ENCODE peak calls at places on chromosomes 7 and 10, in nine cellular contexts. A, B, J, L, G, Z, W, I and D are unnamed samples.

GRCh38 chr10:73553316-73553715 is 37.8 kb downstream of the USP54 start:
- DNase-seq in A (no peak), B (no peak), J (peak), L (no peak), G (peak), Z (no peak), W (no peak), I (no peak), D (no peak)

GRCh38 chr7:116341222-116341907 is 131.0 kb downstream of the TES start:
- DNase-seq in A (no peak), B (peak), J (no peak), L (no peak), G (no peak), Z (no peak), W (peak), I (no peak), D (no peak)

GRCh38 chr7:74083117-74083876 is at the start of gene LIMK1:
- DNase-seq in A (peak), B (peak), J (peak), L (peak), G (peak), Z (peak), W (peak), I (peak), D (peak)

GRCh38 chr10:12902135-12902572 is 99.4 kb downstream of the CCDC3 start:
- DNase-seq in A (peak), B (peak), J (peak), L (peak), G (no peak), Z (peak), W (peak), I (no peak), D (no peak)

GRCh38 chr7:101171442-101171837 is 6.1 kb upstream of the VGF start:
- DNase-seq in A (no peak), B (no peak), J (no peak), L (no peak), G (no peak), Z (no peak), W (peak), I (no peak), D (no peak)

GRCh38 chr10:45441239-45441638 is 67.2 kb downstream of the ALOX5 start:
- DNase-seq in A (no peak), B (no peak), J (no peak), L (no peak), G (no peak), Z (no peak), W (no peak), I (no peak), D (no peak)

GRCh38 chr7:64559206-64559605 is 3.7 kb downstream of the ZNF680 start:
- DNase-seq in A (no peak), B (peak), J (no peak), L (peak), G (no peak), Z (no peak), W (peak), I (no peak), D (no peak)

GRCh38 chr10:45817912-45818311 is 29.4 kb downstream of the AGAP4 start:
- DNase-seq in A (no peak), B (no peak), J (no peak), L (no peak), G (no peak), Z (no peak), W (no peak), I (no peak), D (no peak)

GRCh38 chr10:3263747-3264146 is 91.2 kb upstream of the PITRM1 start:
- DNase-seq in A (no peak), B (no peak), J (no peak), L (no peak), G (peak), Z (no peak), W (no peak), I (no peak), D (no peak)

GRCh38 chr7:130896051-130896881 is 162.3 kb upstream of the KLF14 start:
- DNase-seq in A (no peak), B (peak), J (no peak), L (no peak), G (no peak), Z (no peak), W (peak), I (no peak), D (no peak)

GRCh38 chr10:5595591-5596590 is 70.5 kb downstream of the ASB13 start:
- DNase-seq in A (no peak), B (peak), J (no peak), L (no peak), G (no peak), Z (no peak), W (peak), I (no peak), D (no peak)

GRCh38 chr7:107606303-107606702 is 26.3 kb downstream of the BCAP29 start:
- DNase-seq in A (no peak), B (no peak), J (no peak), L (no peak), G (no peak), Z (no peak), W (no peak), I (no peak), D (no peak)

GRCh38 chr10:131899116-131899690 is 1.6 kb upstream of the PPP2R2D start:
- DNase-seq in A (no peak), B (no peak), J (no peak), L (no peak), G (no peak), Z (no peak), W (no peak), I (no peak), D (no peak)

GRCh38 chr10:75398630-75399460 is 2.7 kb downstream of the ZNF503 start:
- DNase-seq in A (peak), B (no peak), J (no peak), L (peak), G (peak), Z (peak), W (no peak), I (no peak), D (peak)

GRCh38 chr10:126663880-126664279 is 6.6 kb downstream of the C10orf90 start:
- DNase-seq in A (no peak), B (no peak), J (no peak), L (no peak), G (no peak), Z (no peak), W (no peak), I (no peak), D (no peak)

GRCh38 chr7:41886257-41886905 is 183.5 kb upstream of the INHBA start:
- DNase-seq in A (no peak), B (no peak), J (peak), L (peak), G (peak), Z (peak), W (no peak), I (no peak), D (no peak)

GRCh38 chr10:106609466-106609865 is 555.0 kb downstream of the SORCS1 start:
- DNase-seq in A (no peak), B (no peak), J (no peak), L (no peak), G (no peak), Z (no peak), W (no peak), I (no peak), D (no peak)

GRCh38 chr7:50308301-50309129 is 4.0 kb downstream of the IKZF1 start:
- DNase-seq in A (no peak), B (no peak), J (no peak), L (no peak), G (peak), Z (no peak), W (peak), I (no peak), D (no peak)

DNA sequence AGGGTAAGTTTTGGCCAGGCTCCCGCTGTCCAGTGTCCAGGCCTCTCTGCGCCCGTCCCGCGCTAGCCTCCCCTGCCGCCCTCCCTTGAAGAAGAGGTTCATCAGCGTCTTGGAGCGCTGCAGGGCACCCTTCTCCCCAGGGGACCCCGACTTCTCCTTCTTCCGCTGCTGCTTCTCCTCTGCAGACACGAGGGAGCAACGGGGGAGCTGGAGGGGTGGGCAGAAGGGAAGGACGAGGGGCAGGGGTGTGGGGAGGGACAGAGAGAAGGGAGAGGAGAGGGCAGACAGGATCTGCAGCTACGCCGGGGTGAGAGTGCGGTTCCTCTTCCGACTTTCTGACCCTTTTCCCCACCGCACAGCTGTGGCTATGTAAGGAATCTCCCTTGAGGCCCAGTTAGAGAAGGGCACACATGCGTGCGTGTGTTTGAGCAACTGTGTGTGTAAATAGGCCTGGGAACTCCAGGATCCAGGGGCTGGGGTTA is 12.8 kb downstream of the PDZD7 start:
- DNase-seq in A (no peak), B (no peak), J (no peak), L (no peak), G (no peak), Z (no peak), W (no peak), I (no peak), D (no peak)
- TF ChIP-seq POLR2A in A (no peak), B (no peak), J (no peak), L (no peak), G (no peak), Z (no peak), W (no peak), I (no peak), D (no peak)

GRCh38 chr10:100730739-100731602 is 14.4 kb upstream of the PAX2 start:
- DNase-seq in A (peak), B (peak), J (no peak), L (no peak), G (no peak), Z (no peak), W (no peak), I (no peak), D (no peak)
- TF ChIP-seq EP300 in A (no peak), B (no peak), J (no peak), L (no peak), G (no peak), Z (no peak), W (no peak), I (no peak), D (no peak)

GRCh38 chr7:12727455-12728191 is 40.2 kb downstream of the ARL4A start:
- DNase-seq in A (no peak), B (no peak), J (no peak), L (no peak), G (no peak), Z (no peak), W (peak), I (no peak), D (no peak)
- TF ChIP-seq POLR2A in A (no peak), B (no peak), J (no peak), L (no peak), G (no peak), Z (no peak), W (no peak), I (no peak), D (no peak)

DNA sequence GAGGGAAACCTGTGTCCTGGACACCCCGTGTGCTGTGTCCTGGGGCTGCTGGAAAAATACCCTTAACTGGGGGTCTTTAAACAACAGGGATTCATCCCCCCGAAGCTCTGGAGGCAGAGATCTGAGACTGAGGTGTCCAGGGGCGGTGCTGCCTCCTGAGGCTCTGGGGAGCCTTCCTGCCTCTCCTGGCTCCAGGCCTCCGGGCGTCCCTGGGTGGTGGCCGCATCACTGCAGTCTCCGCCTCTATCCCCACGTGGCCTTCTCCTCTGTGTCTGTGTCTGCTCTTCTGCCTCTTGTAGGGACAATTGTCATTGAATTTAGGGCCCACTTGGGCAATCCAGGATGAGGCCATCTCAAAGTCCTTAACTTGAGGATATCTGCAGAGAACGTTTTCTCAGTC is 216.6 kb downstream of the WDR37 start:
- DNase-seq in A (no peak), B (no peak), J (no peak), L (no peak), G (no peak), Z (no peak), W (no peak), I (no peak), D (peak)
- TF ChIP-seq EP300 in A (no peak), B (no peak), J (no peak), L (no peak), G (no peak), Z (no peak), W (no peak), I (no peak), D (no peak)

DNA sequence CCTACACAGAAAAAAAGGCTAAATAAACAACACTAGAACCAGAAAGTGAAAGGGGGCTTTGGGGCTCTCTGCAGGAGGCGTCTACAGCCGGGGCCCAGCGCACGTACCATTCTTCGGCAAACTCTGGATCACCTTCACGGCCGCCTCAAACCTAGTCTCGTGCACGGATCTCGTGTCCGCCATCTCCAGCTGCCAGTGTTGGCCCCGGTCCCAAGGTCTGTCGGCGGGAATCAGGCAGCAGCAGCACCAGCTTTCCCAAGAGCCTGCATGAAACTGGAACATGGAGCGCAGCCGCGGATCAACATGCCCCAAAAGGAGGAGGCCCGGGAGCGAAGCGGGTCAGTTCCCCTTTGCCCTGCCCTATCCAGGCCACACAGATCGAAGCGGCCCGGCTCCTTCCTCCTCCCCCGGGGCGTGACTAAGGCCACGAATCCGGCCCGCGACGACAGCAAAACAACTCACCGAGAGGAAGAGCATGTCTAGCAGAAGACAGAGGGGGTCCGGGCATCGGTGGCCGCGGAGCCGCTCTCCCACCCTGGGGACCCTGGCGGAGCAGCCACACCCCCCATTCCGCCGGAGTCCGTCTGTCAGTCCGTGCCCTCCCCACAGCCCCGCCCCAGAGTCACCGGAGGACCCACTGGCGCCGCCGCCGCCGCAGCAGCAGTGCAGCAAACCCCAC is at the start of gene ACBD5:
- DNase-seq in A (peak), B (peak), J (peak), L (peak), G (peak), Z (peak), W (peak), I (peak), D (peak)
- TF ChIP-seq POLR2A in A (no peak), B (no peak), J (no peak), L (peak), G (peak), Z (peak), W (peak), I (no peak), D (peak)

GRCh38 chr7:34133983-34134782 is 228.8 kb downstream of the BMPER start:
- DNase-seq in A (peak), B (peak), J (peak), L (peak), G (peak), Z (peak), W (peak), I (no peak), D (no peak)
- TF ChIP-seq EP300 in A (no peak), B (no peak), J (no peak), L (no peak), G (no peak), Z (no peak), W (no peak), I (no peak), D (no peak)

DNA sequence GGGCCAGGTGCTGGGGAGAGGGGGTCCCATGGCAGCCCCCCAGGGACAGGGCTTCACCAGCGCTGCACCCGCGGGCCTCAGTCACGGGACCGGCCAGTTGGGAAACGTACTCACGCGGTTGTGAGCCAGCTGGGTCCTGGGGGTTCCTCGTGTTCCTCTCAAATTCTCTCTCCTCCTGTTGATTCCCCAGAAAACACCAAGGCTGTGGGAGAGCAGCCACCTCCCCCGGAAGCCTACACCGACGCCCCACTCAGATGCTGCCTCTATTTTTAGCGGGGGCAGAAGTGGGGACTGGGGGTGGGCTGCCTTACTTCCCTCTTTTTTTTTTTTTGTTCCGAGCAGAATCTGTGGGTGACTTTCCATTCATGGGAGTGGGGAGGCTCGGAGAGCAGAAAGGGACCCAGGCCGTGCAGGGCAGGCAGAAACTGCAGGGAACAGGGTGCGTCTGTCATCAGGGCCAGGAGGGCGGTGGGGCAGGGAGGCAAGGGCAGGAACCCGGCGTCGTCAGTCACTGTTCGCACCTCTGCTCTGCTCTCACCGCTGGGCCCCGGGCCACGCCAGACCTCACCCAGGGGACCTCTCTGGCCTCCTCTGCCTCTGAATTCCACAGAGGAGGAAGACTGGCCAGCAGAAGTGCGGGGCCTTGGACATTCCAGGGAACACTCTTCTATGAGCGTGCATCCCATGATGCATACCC is 63.1 kb downstream of the CARD11 start:
- DNase-seq in A (no peak), B (no peak), J (peak), L (no peak), G (no peak), Z (peak), W (no peak), I (no peak), D (peak)
- TF ChIP-seq POLR2A in A (no peak), B (no peak), J (no peak), L (no peak), G (no peak), Z (no peak), W (no peak), I (no peak), D (no peak)

GRCh38 chr10:110357252-110357780 is 52.6 kb upstream of the SMNDC1 start:
- DNase-seq in A (no peak), B (peak), J (no peak), L (peak), G (no peak), Z (peak), W (peak), I (no peak), D (no peak)
- TF ChIP-seq EP300 in A (no peak), B (no peak), J (no peak), L (no peak), G (peak), Z (peak), W (no peak), I (no peak), D (no peak)